ENCODE peak calls at places on chromosomes 4 and X, in nine cellular contexts. J is ovary, P is transverse colon, E is NB4, F is heart left ventricle, T is body of pancreas, B is K562, Y is Peyer's patch, X is lower leg skin. Q is an unnamed sample.

GRCh38 chrX:42797646-42798045 is 19.7 kb upstream of the PPP1R2C start:
- DNase-seq in X (no peak), E (no peak), T (no peak), F (no peak), Y (no peak), P (no peak), B (no peak), J (no peak), Q (no peak)

GRCh38 chr4:138981930-138982390 is 33.6 kb upstream of the NOCT start:
- DNase-seq in E (peak; percentile 69), T (peak; percentile 24), J (no peak), Y (no peak), X (no peak), B (no peak), F (no peak), P (peak; percentile 13), Q (peak; percentile 8)

GRCh38 chr4:174522183-174523002 is at the start of gene HPGD:
- DNase-seq in J (peak; percentile 28), F (peak; percentile 77), T (peak; percentile 35), B (peak; percentile 42), E (no peak), X (peak; percentile 96), Y (peak; percentile 90), P (peak; percentile 81), Q (peak; percentile 89)

GRCh38 chrX:77451041-77451440 is 3.9 kb downstream of the FGF16 start:
- DNase-seq in Y (no peak), X (no peak), E (no peak), P (no peak), T (no peak), B (no peak), F (no peak), J (no peak), Q (no peak)

GRCh38 chr4:28505064-28505463 is 1644.4 kb downstream of the STIM2 start:
- DNase-seq in J (no peak), B (no peak), T (no peak), Y (no peak), X (no peak), E (no peak), P (no peak), F (no peak), Q (no peak)

GRCh38 chrX:115233497-115234219 is at the start of gene LRCH2:
- DNase-seq in J (peak; percentile 66), T (no peak), E (no peak), P (no peak), Y (peak; percentile 25), X (peak; percentile 86), F (peak; percentile 61), B (no peak), Q (no peak)

GRCh38 chr4:51942833-51943215 is 77.3 kb downstream of the LRRC66 start:
- DNase-seq in P (no peak), Y (no peak), T (no peak), J (no peak), B (no peak), E (no peak), X (no peak), F (no peak), Q (no peak)

GRCh38 chrX:77505227-77505626 is 58.0 kb downstream of the FGF16 start:
- DNase-seq in F (no peak), T (no peak), Y (no peak), J (no peak), E (peak; percentile 69), P (no peak), B (no peak), X (no peak), Q (no peak)

GRCh38 chr4:55311792-55312490 is 34.1 kb upstream of the SRD5A3 start:
- DNase-seq in P (no peak), F (no peak), E (peak; percentile 9), X (peak; percentile 60), Y (no peak), J (no peak), B (no peak), T (no peak), Q (peak; percentile 20)

GRCh38 chr4:185467101-185467500 is 4.4 kb downstream of the CCDC110 start:
- DNase-seq in T (no peak), J (no peak), B (no peak), Y (no peak), F (no peak), X (no peak), E (no peak), P (no peak), Q (no peak)

GRCh38 chrX:110046971-110047370 is 44.1 kb downstream of the TMEM164 start:
- DNase-seq in B (no peak), J (no peak), T (no peak), Y (no peak), X (no peak), P (no peak), E (no peak), F (no peak), Q (no peak)

GRCh38 chrX:8981742-8982141 is 52.2 kb downstream of the FAM9B start:
- DNase-seq in P (no peak), Y (no peak), F (no peak), X (no peak), E (no peak), T (no peak), J (no peak), B (no peak), Q (no peak)

GRCh38 chrX:133307094-133307493 is 88.9 kb upstream of the TFDP3 start:
- DNase-seq in J (no peak), E (no peak), F (no peak), X (no peak), P (no peak), Y (no peak), T (no peak), B (no peak), Q (no peak)

GRCh38 chr4:74738756-74739155 is 55.6 kb downstream of the BTC start:
- DNase-seq in E (no peak), F (no peak), P (no peak), B (no peak), Y (no peak), J (no peak), X (no peak), T (no peak), Q (no peak)

GRCh38 chrX:147494365-147494764 is 417.4 kb upstream of the FMR1 start:
- DNase-seq in E (no peak), Y (no peak), F (no peak), P (no peak), J (no peak), B (no peak), T (no peak), X (no peak), Q (no peak)

DNA sequence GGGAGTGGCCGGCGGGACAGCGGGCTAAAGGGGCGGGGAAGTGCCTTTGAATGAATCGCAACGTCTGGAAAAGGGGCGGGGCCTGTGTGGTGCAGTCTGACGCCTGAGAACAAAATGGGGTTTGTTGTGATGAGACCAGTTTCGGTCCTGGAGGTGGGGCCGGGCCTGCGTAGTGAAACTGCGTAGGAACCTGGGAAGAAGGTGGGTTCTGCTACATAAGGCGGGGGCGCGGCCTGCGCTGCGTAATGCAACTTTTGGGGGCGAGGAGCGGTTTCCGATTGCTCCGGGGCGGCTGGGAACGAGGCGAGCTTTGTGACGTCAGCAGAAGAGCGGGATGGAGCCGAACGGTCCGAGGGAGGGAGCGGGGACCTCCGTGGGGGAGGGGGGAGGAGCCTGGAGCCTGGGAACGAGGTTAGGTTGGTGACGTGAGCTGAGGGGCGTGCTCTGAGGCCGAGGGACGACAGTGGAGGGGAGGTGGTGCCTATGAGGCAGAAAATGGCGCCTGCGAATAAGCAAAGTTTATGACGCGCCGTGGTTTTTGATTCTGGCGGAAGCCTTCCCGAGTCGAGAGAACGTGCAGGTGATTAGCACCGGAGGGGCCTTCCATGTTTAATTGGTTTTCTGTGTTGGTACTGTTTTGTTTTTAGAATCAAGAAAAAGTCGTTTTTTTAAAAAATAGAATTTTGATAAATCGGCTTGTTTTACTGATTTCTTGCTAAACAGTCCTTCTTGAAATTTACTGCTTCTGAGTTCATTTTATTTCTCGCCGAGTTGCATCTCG is 714 bp downstream of the USP11 start:
- DNase-seq in Y (peak; percentile 93), J (peak; percentile 97), B (peak; percentile 92), F (peak; percentile 95), P (peak; percentile 96), E (peak; percentile 96), X (peak; percentile 98), T (peak; percentile 96), Q (peak; percentile 99)
- TF ChIP-seq POLR2A in Y (peak; percentile 54), J (peak; percentile 32), B (peak; percentile 10), F (no peak), P (peak; percentile 32), E (no peak), X (no peak), T (peak; percentile 57), Q (peak; percentile 23)

DNA sequence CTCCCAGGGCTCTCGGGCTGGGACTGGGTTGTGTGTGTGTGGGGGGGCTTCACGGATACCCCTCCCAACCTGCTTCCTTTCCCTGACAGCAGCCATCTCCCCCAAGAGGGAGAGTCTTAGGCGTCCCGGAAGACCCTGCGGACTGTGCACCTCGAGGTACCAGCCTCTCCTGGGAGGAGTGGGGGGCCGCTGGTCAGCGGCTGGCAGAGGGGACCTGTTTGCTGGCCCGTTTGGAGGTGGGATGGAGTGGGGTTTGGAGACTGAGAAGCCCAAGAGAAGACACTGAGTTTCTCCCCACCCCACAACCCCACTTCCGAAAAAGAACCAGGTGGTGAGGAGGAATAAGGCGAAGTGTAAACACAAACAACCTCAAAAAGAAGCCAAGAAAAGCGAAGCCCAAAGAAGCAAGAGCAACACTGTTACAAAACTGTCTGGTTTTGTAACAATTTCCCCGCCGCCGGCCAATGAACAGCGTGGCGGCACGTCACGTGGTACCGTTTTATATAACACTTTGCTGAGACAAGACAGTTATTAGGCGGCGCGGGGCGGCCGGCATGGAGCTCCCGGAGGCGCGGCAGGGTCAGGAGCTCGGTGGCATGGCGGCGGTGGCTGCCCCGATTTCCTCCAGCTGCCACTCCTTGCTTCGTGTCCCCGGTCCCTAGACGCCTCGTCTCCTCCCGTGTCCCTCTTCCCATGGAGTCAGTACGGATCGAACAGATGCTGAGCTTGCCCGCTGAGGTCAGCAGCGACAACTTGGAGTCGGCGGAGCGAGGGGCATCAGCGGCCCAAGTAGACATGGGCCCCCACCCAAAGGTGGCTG is at the start of gene LONRF3:
- DNase-seq in X (peak; percentile 97), J (peak; percentile 79), P (peak; percentile 79), Y (peak; percentile 75), E (peak; percentile 86), T (peak; percentile 79), F (peak; percentile 84), B (peak; percentile 38), Q (peak; percentile 15)
- TF ChIP-seq POLR2A in X (no peak), J (peak; percentile 93), P (peak; percentile 83), Y (peak; percentile 85), E (peak; percentile 94), T (peak; percentile 90), F (no peak), B (peak; percentile 54), Q (no peak)

DNA sequence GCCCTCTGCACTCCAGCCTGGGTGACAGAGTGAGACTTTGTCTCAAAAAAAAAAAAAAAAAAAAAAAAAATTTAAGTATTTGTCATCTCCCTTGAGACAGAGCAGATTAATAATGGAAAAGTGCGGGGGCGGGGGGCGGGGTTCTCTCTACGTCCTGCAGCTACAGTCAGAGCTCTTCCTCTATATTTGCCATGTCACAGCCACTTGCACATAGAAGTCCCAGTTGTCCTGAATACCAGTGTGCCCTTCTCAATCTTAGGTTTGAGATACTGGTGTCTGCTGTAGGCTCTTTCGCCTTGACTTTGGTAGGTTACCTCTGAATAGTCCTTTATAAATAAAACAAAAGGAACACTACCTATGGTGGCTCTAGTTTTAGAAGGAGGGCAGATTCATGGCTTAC is 237.8 kb upstream of the PGRMC2 start:
- DNase-seq in J (no peak), B (peak; percentile 23), Y (no peak), T (no peak), P (no peak), F (no peak), E (peak; percentile 46), X (no peak), Q (peak; percentile 76)
- TF ChIP-seq POLR2A in J (no peak), B (no peak), Y (no peak), T (no peak), P (no peak), F (no peak), E (no peak), X (no peak), Q (peak; percentile 54)

GRCh38 chr4:40185830-40186664 is 10.8 kb upstream of the RHOH start:
- DNase-seq in E (peak; percentile 81), Y (no peak), J (no peak), F (no peak), B (no peak), X (no peak), P (no peak), T (no peak), Q (no peak)
- TF ChIP-seq POLR2A in E (no peak), Y (no peak), J (no peak), F (no peak), B (no peak), X (no peak), P (no peak), T (no peak), Q (no peak)